ENCODE peak calls at places on chromosome 14, in four cellular contexts. W, Q, R and M are unnamed samples.

GRCh38 chr14:102046337-102047278 is 40.2 kb downstream of the HSP90AA1 start:
- DNase-seq in Q (no peak), W (peak), R (peak), M (no peak)

GRCh38 chr14:69459122-69459521 is 25.4 kb upstream of the PLEKHD1 start:
- DNase-seq in Q (no peak), R (no peak), W (no peak), M (no peak)

GRCh38 chr14:26448181-26448855 is 149.5 kb downstream of the NOVA1 start:
- DNase-seq in R (no peak), W (no peak), Q (no peak), M (no peak)

GRCh38 chr14:68824517-68825347 is 31.9 kb upstream of the ZFP36L1 start:
- DNase-seq in Q (no peak), R (peak), W (peak), M (no peak)

GRCh38 chr14:89060191-89060590 is 235.7 kb downstream of the TTC8 start:
- DNase-seq in R (no peak), W (no peak), Q (no peak), M (no peak)

GRCh38 chr14:69152181-69152943 is 557 bp downstream of the DCAF5 start:
- DNase-seq in W (peak), Q (no peak), R (no peak), M (no peak)

GRCh38 chr14:29553427-29553826 is 374.2 kb downstream of the PRKD1 start:
- DNase-seq in W (no peak), Q (no peak), R (no peak), M (no peak)

GRCh38 chr14:68297871-68298468 is 478.4 kb downstream of the RAD51B start:
- DNase-seq in W (no peak), Q (no peak), R (no peak), M (no peak)

GRCh38 chr14:55847766-55848165 is 267.8 kb downstream of the KTN1 start:
- DNase-seq in R (no peak), W (no peak), Q (no peak), M (no peak)

GRCh38 chr14:64638625-64639024 is 65.6 kb upstream of the PLEKHG3 start:
- DNase-seq in Q (no peak), R (no peak), W (no peak), M (no peak)

GRCh38 chr14:106657460-106657859 is 1131.1 kb downstream of the TMEM121 start:
- DNase-seq in W (peak), Q (no peak), R (no peak), M (no peak)

GRCh38 chr14:31059152-31059924 is 33.2 kb upstream of the STRN3 start:
- DNase-seq in Q (no peak), W (peak), R (peak), M (no peak)

GRCh38 chr14:103105580-103106168 is 11.1 kb downstream of the EXOC3L4 start:
- DNase-seq in R (no peak), W (peak), Q (no peak), M (no peak)

GRCh38 chr14:105889666-105890473 is 363.5 kb downstream of the TMEM121 start:
- DNase-seq in Q (no peak), R (no peak), W (peak), M (no peak)

GRCh38 chr14:46820291-46820690 is 168.7 kb upstream of the RPL10L start:
- DNase-seq in R (no peak), W (no peak), Q (no peak), M (no peak)

GRCh38 chr14:93712079-93712837 is 76.0 kb downstream of the PRIMA1 start:
- DNase-seq in Q (no peak), W (no peak), R (no peak), M (no peak)

GRCh38 chr14:25231006-25231405 is 181.1 kb upstream of the STXBP6 start:
- DNase-seq in Q (no peak), R (peak), W (no peak), M (no peak)

GRCh38 chr14:98634043-98634820 is 637.8 kb downstream of the BCL11B start:
- DNase-seq in W (no peak), Q (no peak), R (no peak), M (no peak)

GRCh38 chr14:75995372-75996041 is 9.9 kb downstream of the IFT43 start:
- DNase-seq in W (peak), Q (no peak), R (no peak), M (no peak)

GRCh38 chr14:22658951-22659350 is 14.8 kb upstream of the OR6J1 start:
- DNase-seq in W (no peak), Q (no peak), R (no peak), M (no peak)

GRCh38 chr14:55850803-55851202 is 267.4 kb upstream of the PELI2 start:
- DNase-seq in W (no peak), R (peak), Q (no peak), M (no peak)

GRCh38 chr14:44204061-44204815 is 302.8 kb downstream of the FSCB start:
- DNase-seq in R (no peak), Q (no peak), W (no peak), M (no peak)

GRCh38 chr14:38730420-38730819 is 372.6 kb downstream of the SEC23A start:
- DNase-seq in W (no peak), R (no peak), Q (no peak), M (no peak)

GRCh38 chr14:101071493-101071891 is 168.0 kb upstream of the RTL1 start:
- DNase-seq in Q (no peak), W (peak), R (peak), M (no peak)

GRCh38 chr14:34781242-34781641 is 66.8 kb upstream of the CFL2 start:
- DNase-seq in R (no peak), Q (peak), W (no peak), M (no peak)

GRCh38 chr14:99055816-99056215 is 216.2 kb downstream of the BCL11B start:
- DNase-seq in R (no peak), W (peak), Q (no peak), M (no peak)

GRCh38 chr14:65334765-65335411 is 77.6 kb upstream of the FUT8 start:
- DNase-seq in Q (no peak), R (peak), W (peak), M (no peak)

GRCh38 chr14:89344871-89345270 is 72.2 kb downstream of the FOXN3 start:
- DNase-seq in Q (no peak), R (peak), W (no peak), M (no peak)

GRCh38 chr14:70045715-70046535 is 142.8 kb downstream of the SLC8A3 start:
- DNase-seq in R (peak), Q (no peak), W (peak), M (no peak)

GRCh38 chr14:62722406-62722805 is 322.9 kb downstream of the KCNH5 start:
- DNase-seq in R (no peak), Q (no peak), W (no peak), M (no peak)

GRCh38 chr14:99475660-99476059 is 5.0 kb downstream of the SETD3 start:
- DNase-seq in Q (no peak), W (no peak), R (no peak), M (no peak)

GRCh38 chr14:53946404-53947400 is 9.9 kb downstream of the BMP4 start:
- DNase-seq in Q (no peak), W (no peak), R (no peak), M (no peak)

GRCh38 chr14:53948181-53948884 is 8.3 kb downstream of the BMP4 start:
- DNase-seq in W (no peak), Q (no peak), R (no peak), M (no peak)

GRCh38 chr14:53950031-53950793 is 6.4 kb downstream of the BMP4 start:
- DNase-seq in R (no peak), W (no peak), Q (no peak), M (no peak)

GRCh38 chr14:53947452-53948180 is 9.0 kb downstream of the BMP4 start:
- DNase-seq in R (no peak), Q (no peak), W (no peak), M (no peak)

GRCh38 chr14:53949201-53949600 is 7.4 kb downstream of the BMP4 start:
- DNase-seq in Q (no peak), R (no peak), W (no peak), M (no peak)
- TF ChIP-seq POLR2AphosphoS5 in Q (no peak), R (no peak), W (no peak), M (no peak)

GRCh38 chr14:85350667-85351066 is 179.3 kb upstream of the FLRT2 start:
- DNase-seq in Q (no peak), W (no peak), R (no peak), M (no peak)
- TF ChIP-seq POLR2AphosphoS5 in Q (no peak), W (no peak), R (no peak), M (no peak)

GRCh38 chr14:74661726-74662450 is 49.9 kb upstream of the LTBP2 start:
- DNase-seq in W (no peak), Q (no peak), R (no peak), M (no peak)
- TF ChIP-seq POLR2AphosphoS5 in W (no peak), Q (no peak), R (no peak), M (no peak)

DNA sequence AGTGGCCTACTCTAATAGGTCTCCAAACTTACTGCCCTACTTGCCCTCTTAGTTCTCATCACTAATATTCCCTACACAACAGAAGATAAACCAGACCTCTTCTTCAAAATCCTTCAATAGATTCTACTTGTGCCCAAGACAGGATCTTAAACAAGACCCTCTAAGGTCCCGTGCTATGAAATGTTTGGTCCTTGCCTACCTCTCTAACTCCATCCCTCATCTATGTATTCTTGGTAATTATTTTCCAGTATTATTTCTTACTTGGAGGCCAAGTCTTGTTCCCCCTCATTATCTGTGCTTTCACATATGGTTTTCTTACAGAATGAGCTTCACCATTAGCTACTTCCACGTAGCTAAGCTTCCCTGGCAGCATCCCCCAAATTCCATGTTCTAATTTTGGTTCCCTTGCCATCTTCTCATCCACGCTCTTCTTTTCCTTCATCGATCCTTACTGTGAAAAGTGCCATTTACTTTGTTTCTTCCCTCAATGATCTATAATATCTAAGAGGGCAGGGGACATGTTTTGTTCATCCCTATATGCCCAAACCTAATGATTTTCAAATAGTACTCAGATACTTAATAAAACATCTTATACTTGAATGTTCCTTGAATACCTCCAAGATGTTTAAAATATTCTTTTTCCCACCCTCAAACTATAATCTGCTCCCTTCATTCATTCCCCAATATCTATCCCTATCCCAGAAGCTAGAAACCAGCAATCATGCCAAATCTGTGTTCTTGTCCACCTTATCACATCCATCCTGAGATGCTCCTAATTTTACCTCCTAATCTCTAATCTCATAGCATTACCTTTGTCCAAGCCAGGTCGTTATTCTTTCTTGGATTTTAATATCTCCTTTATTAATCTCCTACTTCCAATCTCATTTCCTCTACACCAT is 10.1 kb downstream of the HNRNPC start:
- DNase-seq in R (no peak), W (no peak), Q (no peak), M (no peak)
- TF ChIP-seq POLR2AphosphoS5 in R (no peak), W (no peak), Q (peak), M (peak)